ENCODE peak calls at places on chromosome 20, in ten cellular contexts. R is adrenal gland, N is stomach, Y is A549, I is sigmoid colon, F is ovary, T is PC-3, Z is right lobe of liver, B is heart left ventricle, S is keratinocyte. D is an unnamed sample.

GRCh38 chr20:57106030-57106682 is 160.3 kb downstream of the BMP7 start:
- DNase-seq in R (no peak), N (no peak), Y (no peak), I (no peak), F (no peak), T (no peak), Z (no peak), B (no peak), S (no peak), D (no peak)

GRCh38 chr20:43186312-43186711 is 3.4 kb downstream of the PTPRT start:
- DNase-seq in R (no peak), N (no peak), Y (no peak), I (no peak), F (no peak), T (no peak), Z (no peak), B (no peak), S (no peak), D (no peak)

GRCh38 chr20:19449051-19449450 is 236.6 kb downstream of the SLC24A3 start:
- DNase-seq in R (no peak), N (no peak), Y (no peak), I (peak; percentile 79), F (peak; percentile 52), T (no peak), Z (no peak), B (no peak), S (no peak), D (no peak)

GRCh38 chr20:48382304-48382703 is 445.5 kb downstream of the PREX1 start:
- DNase-seq in R (no peak), N (no peak), Y (no peak), I (no peak), F (no peak), T (no peak), Z (no peak), B (no peak), S (no peak), D (no peak)

GRCh38 chr20:23160536-23161243 is 74.6 kb upstream of the CD93 start:
- DNase-seq in R (no peak), N (peak; percentile 19), Y (no peak), I (no peak), F (no peak), T (no peak), Z (no peak), B (no peak), S (no peak), D (no peak)

GRCh38 chr20:62925420-62926228 is 681 bp downstream of the DIDO1 start:
- DNase-seq in R (peak; percentile 46), N (peak; percentile 45), Y (peak; percentile 34), I (no peak), F (no peak), T (peak; percentile 35), Z (peak; percentile 66), B (peak; percentile 69), S (no peak), D (peak; percentile 72)

GRCh38 chr20:46084805-46085792 is 4.7 kb downstream of the NCOA5 start:
- DNase-seq in R (no peak), N (peak; percentile 45), Y (peak; percentile 68), I (no peak), F (no peak), T (peak; percentile 72), Z (no peak), B (no peak), S (no peak), D (no peak)

GRCh38 chr20:2751868-2752630 is 48.4 kb downstream of the CPXM1 start:
- DNase-seq in R (no peak), N (peak; percentile 43), Y (peak; percentile 42), I (peak; percentile 71), F (peak; percentile 44), T (peak; percentile 43), Z (no peak), B (no peak), S (no peak), D (peak; percentile 58)

GRCh38 chr20:37867289-37868195 is 35.4 kb upstream of the VSTM2L start:
- DNase-seq in R (no peak), N (no peak), Y (no peak), I (peak; percentile 81), F (no peak), T (no peak), Z (no peak), B (no peak), S (no peak), D (no peak)
- H3K27ac ChIP-seq in R (no peak overlapping the region), N (no peak overlapping the region), Y (no peak overlapping the region), I (peak overlapping the region; percentile 86), F (no peak overlapping the region), T (no peak overlapping the region), Z (no peak overlapping the region), B (no peak overlapping the region), S (no peak overlapping the region), D (no peak overlapping the region)

GRCh38 chr20:12287575-12287974 is 369.9 kb downstream of the BTBD3 start:
- DNase-seq in R (no peak), N (no peak), Y (no peak), I (no peak), F (no peak), T (peak; percentile 96), Z (no peak), B (no peak), S (peak; percentile 21), D (no peak)
- TF ChIP-seq CTCF in R (no peak), N (no peak), Y (no peak), I (no peak), F (no peak), T (peak; percentile 70), Z (no peak), B (no peak), S (peak; percentile 12), D (no peak)

GRCh38 chr20:51661609-51662178 is 106.5 kb downstream of the ATP9A start:
- DNase-seq in R (no peak), N (no peak), Y (peak; percentile 76), I (no peak), F (no peak), T (peak; percentile 99), Z (no peak), B (no peak), S (no peak), D (no peak)
- H3K27ac ChIP-seq in R (no peak overlapping the region), N (no peak overlapping the region), Y (peak overlapping the region; percentile 86), I (no peak overlapping the region), F (no peak overlapping the region), T (peak overlapping the region; percentile 88), Z (no peak overlapping the region), B (no peak overlapping the region), S (no peak overlapping the region), D (no peak overlapping the region)

DNA sequence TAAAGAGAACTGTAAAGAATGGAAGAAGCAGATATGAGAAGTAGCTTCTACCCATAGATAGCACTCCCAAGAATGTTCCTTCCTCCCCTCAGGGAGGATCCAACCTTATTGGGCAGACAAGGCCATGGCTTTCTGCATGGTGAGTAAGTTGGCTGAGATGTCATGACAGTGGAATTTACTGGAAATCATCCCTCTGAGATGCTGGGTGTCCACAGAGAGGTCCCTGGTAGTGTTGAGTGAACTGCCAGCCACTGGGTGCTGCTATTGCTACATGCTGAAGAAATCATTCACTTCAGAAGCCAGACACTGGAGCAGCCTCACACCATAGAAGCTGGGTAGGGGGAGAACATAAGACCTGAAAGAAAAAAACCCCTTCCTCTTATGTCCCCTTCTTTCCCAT is 46.4 kb upstream of the FERMT1 start:
- DNase-seq in R (peak; percentile 50), N (no peak), Y (no peak), I (no peak), F (no peak), T (peak; percentile 49), Z (no peak), B (no peak), S (no peak), D (no peak)
- TF ChIP-seq CTCF in R (no peak), N (no peak), Y (peak; percentile 10), I (no peak), F (no peak), T (peak; percentile 49), Z (no peak), B (no peak), S (peak; percentile 55), D (no peak)

DNA sequence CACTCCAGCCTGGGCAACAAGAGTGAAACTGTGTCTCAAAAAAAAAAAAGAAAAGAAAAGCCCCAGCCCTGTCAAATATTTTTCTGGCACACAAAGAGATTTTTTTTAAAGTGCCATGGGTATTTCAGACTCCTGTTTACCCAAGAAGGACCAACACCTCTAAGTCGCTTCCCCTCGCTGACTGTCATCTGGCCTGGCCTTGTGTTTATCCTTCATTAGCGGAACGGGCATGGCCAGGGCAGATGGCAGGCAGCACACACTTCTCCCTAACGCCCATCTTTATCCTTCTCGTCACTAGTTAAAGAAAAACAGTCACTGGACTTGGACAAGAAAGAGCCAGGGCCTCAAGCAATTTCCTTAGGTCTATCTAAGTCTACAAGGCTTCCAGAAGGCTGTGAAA is 7.3 kb upstream of the CBFA2T2 start:
- DNase-seq in R (no peak), N (no peak), Y (no peak), I (no peak), F (no peak), T (no peak), Z (no peak), B (no peak), S (no peak), D (peak; percentile 54)
- H3K27ac ChIP-seq in R (no peak overlapping the region), N (no peak overlapping the region), Y (no peak overlapping the region), I (peak overlapping the region; percentile 2), F (no peak overlapping the region), T (no peak overlapping the region), Z (no peak overlapping the region), B (no peak overlapping the region), S (no peak overlapping the region), D (no peak overlapping the region)

GRCh38 chr20:35146922-35147574 is at the start of gene EDEM2:
- DNase-seq in R (peak; percentile 96), N (peak; percentile 94), Y (peak; percentile 95), I (peak; percentile 97), F (peak; percentile 91), T (peak; percentile 96), Z (peak; percentile 96), B (peak; percentile 98), S (peak; percentile 90), D (peak; percentile 86)
- TF ChIP-seq CTCF in R (no peak), N (no peak), Y (peak; percentile 7), I (no peak), F (no peak), T (no peak), Z (no peak), B (no peak), S (no peak), D (no peak)

GRCh38 chr20:50095476-50096078 is 17.4 kb downstream of the UBE2V1 start:
- DNase-seq in R (no peak), N (no peak), Y (no peak), I (no peak), F (no peak), T (no peak), Z (no peak), B (no peak), S (no peak), D (no peak)
- H3K27ac ChIP-seq in R (no peak overlapping the region), N (no peak overlapping the region), Y (no peak overlapping the region), I (no peak overlapping the region), F (no peak overlapping the region), T (no peak overlapping the region), Z (no peak overlapping the region), B (no peak overlapping the region), S (peak overlapping the region; percentile 39), D (no peak overlapping the region)